ENCODE peak calls at places on chromosomes 2 and 18, in seven cellular contexts. P is transverse colon; I is D341Med; L is activated T-cell treated with anti-CD3 and anti-CD28 coated beads for 4 hours; K is IMR-90; W is stimulated activated CD8-positive, alpha-beta memory T cell treated with anti-CD3 and anti-CD28 coated beads, Interleukin-4, amount 100 ng/mL, for 4 hours; H is DMS153. J is an unnamed sample.
A peak's percentile ranks its signal among the peaks of the same experiment; 100 is the strongest.

GRCh38 chr2:63340443-63340842 is 247.8 kb downstream of the WDPCP start:
- DNase-seq in P (no peak), I (no peak), L (no peak), K (no peak), W (no peak), H (no peak), J (no peak)

GRCh38 chr2:207768168-207768890 is 1.4 kb downstream of the FZD5 start:
- DNase-seq in P (peak; percentile 61), I (peak; percentile 58), L (no peak), K (no peak), W (no peak), H (peak; percentile 47), J (no peak)

GRCh38 chr18:58119819-58120218 is 75.8 kb downstream of the NEDD4L start:
- DNase-seq in P (no peak), I (peak; percentile 69), L (no peak), K (no peak), W (no peak), H (no peak), J (no peak)

GRCh38 chr2:157692768-157693167 is 64.1 kb upstream of the ACVR1C start:
- DNase-seq in P (no peak), I (no peak), L (no peak), K (peak; percentile 97), W (no peak), H (no peak), J (peak; percentile 93)

GRCh38 chr2:123154195-123154594 is 870.9 kb upstream of the CNTNAP5 start:
- DNase-seq in P (no peak), I (no peak), L (no peak), K (no peak), W (no peak), H (no peak), J (no peak)

GRCh38 chr2:233791883-233792329 is 13.8 kb downstream of the MROH2A start:
- DNase-seq in P (no peak), I (no peak), L (no peak), K (no peak), W (no peak), H (no peak), J (no peak)

GRCh38 chr2:206974556-206974955 is 35.2 kb downstream of the CPO start:
- DNase-seq in P (no peak), I (no peak), L (no peak), K (no peak), W (no peak), H (no peak), J (no peak)

GRCh38 chr2:103784271-103784670 is 1022.4 kb downstream of the TMEM182 start:
- DNase-seq in P (no peak), I (no peak), L (no peak), K (no peak), W (no peak), H (no peak), J (no peak)

GRCh38 chr18:6947328-6948030 is 170.1 kb downstream of the LAMA1 start:
- DNase-seq in P (peak; percentile 78), I (no peak), L (no peak), K (no peak), W (no peak), H (no peak), J (no peak)

GRCh38 chr18:36481935-36482334 is 184.4 kb downstream of the FHOD3 start:
- DNase-seq in P (no peak), I (no peak), L (no peak), K (no peak), W (no peak), H (no peak), J (no peak)

GRCh38 chr2:215465246-215465645 is 29.4 kb upstream of the FN1 start:
- DNase-seq in P (no peak), I (no peak), L (no peak), K (peak; percentile 34), W (no peak), H (no peak), J (no peak)

GRCh38 chr18:61736168-61736567 is 156.6 kb downstream of the RNF152 start:
- DNase-seq in P (no peak), I (no peak), L (no peak), K (peak; percentile 16), W (no peak), H (no peak), J (no peak)

GRCh38 chr2:17043173-17043572 is 377.5 kb upstream of the CYRIA start:
- DNase-seq in P (no peak), I (no peak), L (no peak), K (peak; percentile 43), W (no peak), H (no peak), J (peak; percentile 51)

GRCh38 chr2:235371018-235371417 is 122.8 kb upstream of the AGAP1 start:
- DNase-seq in P (no peak), I (no peak), L (no peak), K (no peak), W (no peak), H (peak; percentile 75), J (no peak)

GRCh38 chr2:207167129-207167923 is 1.6 kb upstream of the KLF7 start:
- DNase-seq in P (peak; percentile 13), I (no peak), L (no peak), K (peak; percentile 72), W (no peak), H (peak; percentile 61), J (peak; percentile 72)

GRCh38 chr2:31020713-31021112 is 117.5 kb downstream of the GALNT14 start:
- DNase-seq in P (no peak), I (no peak), L (no peak), K (no peak), W (no peak), H (no peak), J (no peak)

GRCh38 chr2:44715671-44716077 is 225.8 kb upstream of the SIX3 start:
- DNase-seq in P (no peak), I (peak; percentile 53), L (no peak), K (peak; percentile 27), W (no peak), H (no peak), J (peak; percentile 62)

GRCh38 chr2:238092486-238093035 is 7.6 kb upstream of the ESPNL start:
- DNase-seq in P (no peak), I (peak; percentile 22), L (no peak), K (no peak), W (no peak), H (no peak), J (no peak)

GRCh38 chr18:36085195-36085594 is 17.8 kb upstream of the RPRD1A start:
- DNase-seq in P (no peak), I (no peak), L (no peak), K (no peak), W (no peak), H (no peak), J (no peak)